ENCODE peak calls at places on chromosomes 4 and X, in nine cellular contexts. I is GM13976, F is mucosa of descending colon, S is IMR-90, Z is T-cell, O is endothelial cell, P is uterus, U is hypothalamus, J is iris pigment epithelial cell. Y is an unnamed sample.

GRCh38 chr4:89661490-89661889 is 175.5 kb downstream of the SNCA start:
- DNase-seq in I (no peak), F (no peak), S (peak), Z (no peak), O (no peak), P (no peak), U (no peak), J (peak), Y (no peak)

GRCh38 chrX:111854778-111855490 is 21.0 kb upstream of the TRPC5OS start:
- DNase-seq in I (no peak), F (no peak), S (peak), Z (no peak), O (no peak), P (no peak), U (no peak), J (no peak), Y (peak)

GRCh38 chrX:122091571-122091970 is 1044.2 kb downstream of the GLUD2 start:
- DNase-seq in I (no peak), F (no peak), S (no peak), Z (no peak), O (no peak), P (no peak), U (no peak), J (no peak), Y (no peak)

GRCh38 chr4:109294468-109295020 is 7.9 kb downstream of the COL25A1 start:
- DNase-seq in I (no peak), F (no peak), S (peak), Z (no peak), O (no peak), P (no peak), U (no peak), J (peak), Y (no peak)

GRCh38 chr4:8146158-8146557 is 12.5 kb downstream of the ABLIM2 start:
- DNase-seq in I (no peak), F (no peak), S (no peak), Z (no peak), O (no peak), P (no peak), U (no peak), J (no peak), Y (no peak)

GRCh38 chrX:154329284-154329683 is 33.7 kb downstream of the TKTL1 start:
- DNase-seq in I (no peak), F (no peak), S (no peak), Z (no peak), O (no peak), P (no peak), U (no peak), J (no peak), Y (no peak)

GRCh38 chr4:124018383-124019317 is 622.1 kb downstream of the SPRY1 start:
- DNase-seq in I (peak), F (peak), S (peak), Z (no peak), O (no peak), P (peak), U (peak), J (peak), Y (peak)

GRCh38 chrX:72060196-72060974 is 71.3 kb downstream of the RTL5 start:
- DNase-seq in I (no peak), F (no peak), S (peak), Z (no peak), O (peak), P (peak), U (peak), J (no peak), Y (no peak)

GRCh38 chr4:184668511-184669114 is 19.1 kb downstream of the PRIMPOL start:
- DNase-seq in I (no peak), F (no peak), S (peak), Z (no peak), O (no peak), P (no peak), U (no peak), J (peak), Y (no peak)

GRCh38 chr4:33395731-33396485 is 2675.7 kb downstream of the PCDH7 start:
- DNase-seq in I (no peak), F (no peak), S (no peak), Z (no peak), O (no peak), P (no peak), U (no peak), J (peak), Y (no peak)

GRCh38 chr4:124869978-124870495 is 157.5 kb upstream of the ANKRD50 start:
- DNase-seq in I (no peak), F (no peak), S (no peak), Z (no peak), O (no peak), P (no peak), U (no peak), J (no peak), Y (no peak)

GRCh38 chr4:89111833-89112563 is 665 bp downstream of the TIGD2 start:
- DNase-seq in I (no peak), F (peak), S (peak), Z (no peak), O (peak), P (no peak), U (no peak), J (peak), Y (peak)

GRCh38 chr4:2231082-2231481 is 10.8 kb downstream of the HAUS3 start:
- DNase-seq in I (no peak), F (no peak), S (no peak), Z (no peak), O (no peak), P (no peak), U (no peak), J (no peak), Y (no peak)